ENCODE peak calls at places on chromosome 14, in six cellular contexts. G is A549, A is HFFc6, W is psoas muscle, M is ovary, U is AG09319. J is an unnamed sample.

GRCh38 chr14:68167717-68168087 is 348.1 kb downstream of the RAD51B start:
- DNase-seq in G (no peak), A (no peak), W (no peak), M (no peak), U (no peak), J (no peak)

GRCh38 chr14:95523051-95523817 is 6.8 kb upstream of the SYNE3 start:
- DNase-seq in G (no peak), A (no peak), W (no peak), M (no peak), U (no peak), J (no peak)

GRCh38 chr14:33332497-33332896 is 393.8 kb downstream of the NPAS3 start:
- DNase-seq in G (no peak), A (no peak), W (no peak), M (no peak), U (no peak), J (no peak)

GRCh38 chr14:86796221-86797074 is 1196.5 kb downstream of the GALC start:
- DNase-seq in G (no peak), A (peak), W (no peak), M (no peak), U (peak), J (no peak)

GRCh38 chr14:64671591-64671990 is 32.6 kb upstream of the PLEKHG3 start:
- DNase-seq in G (peak), A (peak), W (no peak), M (no peak), U (peak), J (peak)

GRCh38 chr14:35336171-35337073 is 44.2 kb downstream of the PSMA6 start:
- DNase-seq in G (peak), A (no peak), W (peak), M (peak), U (no peak), J (peak)

GRCh38 chr14:100535287-100536131 is 51.7 kb downstream of the BEGAIN start:
- DNase-seq in G (no peak), A (no peak), W (no peak), M (no peak), U (no peak), J (no peak)

GRCh38 chr14:89447182-89447970 is 30.3 kb upstream of the FOXN3 start:
- DNase-seq in G (no peak), A (no peak), W (no peak), M (no peak), U (no peak), J (no peak)

GRCh38 chr14:101895256-101895655 is 69.1 kb upstream of the DYNC1H1 start:
- DNase-seq in G (no peak), A (no peak), W (no peak), M (no peak), U (no peak), J (no peak)

GRCh38 chr14:91901449-91902250 is 34.3 kb upstream of the TC2N start:
- DNase-seq in G (no peak), A (no peak), W (peak), M (peak), U (peak), J (no peak)

GRCh38 chr14:54669759-54670630 is 103.1 kb downstream of the SAMD4A start:
- DNase-seq in G (no peak), A (peak), W (peak), M (no peak), U (no peak), J (peak)

GRCh38 chr14:29710015-29710414 is 217.6 kb downstream of the PRKD1 start:
- DNase-seq in G (no peak), A (no peak), W (no peak), M (no peak), U (no peak), J (no peak)
- TF ChIP-seq CTCF in G (no peak), A (peak), W (peak), M (no peak), U (no peak), J (peak)

GRCh38 chr14:45715946-45716345 is 462.9 kb upstream of the MIS18BP1 start:
- DNase-seq in G (no peak), A (no peak), W (no peak), M (no peak), U (no peak), J (no peak)

DNA sequence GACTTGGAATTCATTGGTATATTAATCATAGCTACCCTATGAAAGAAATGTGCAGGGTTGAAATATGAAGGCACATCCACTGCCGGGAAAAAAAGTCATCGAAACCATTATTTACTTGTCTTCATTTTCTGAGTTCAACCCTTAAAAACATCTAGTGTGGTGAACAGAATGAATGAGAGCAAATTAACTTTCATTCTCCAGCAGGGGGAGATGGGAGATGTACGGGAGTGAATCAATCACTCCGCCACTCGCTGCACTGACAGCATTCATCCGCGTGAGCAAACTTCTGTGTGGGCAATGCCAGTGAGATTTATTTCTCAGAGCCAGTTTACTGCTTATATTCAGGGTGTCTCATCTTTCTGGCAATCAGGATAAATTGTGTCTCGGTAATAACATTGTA is 463.5 kb upstream of the MIS18BP1 start:
- DNase-seq in G (peak), A (no peak), W (no peak), M (no peak), U (no peak), J (peak)
- TF ChIP-seq CTCF in G (no peak), A (peak), W (peak), M (no peak), U (no peak), J (peak)

GRCh38 chr14:105200074-105200473 is 19.0 kb upstream of the NUDT14 start:
- DNase-seq in G (no peak), A (no peak), W (no peak), M (no peak), U (no peak), J (no peak)
- TF ChIP-seq CTCF in G (no peak), A (peak), W (no peak), M (no peak), U (no peak), J (peak)

GRCh38 chr14:41461380-41461779 is 145.3 kb upstream of the LRFN5 start:
- DNase-seq in G (no peak), A (no peak), W (no peak), M (no peak), U (no peak), J (no peak)

DNA sequence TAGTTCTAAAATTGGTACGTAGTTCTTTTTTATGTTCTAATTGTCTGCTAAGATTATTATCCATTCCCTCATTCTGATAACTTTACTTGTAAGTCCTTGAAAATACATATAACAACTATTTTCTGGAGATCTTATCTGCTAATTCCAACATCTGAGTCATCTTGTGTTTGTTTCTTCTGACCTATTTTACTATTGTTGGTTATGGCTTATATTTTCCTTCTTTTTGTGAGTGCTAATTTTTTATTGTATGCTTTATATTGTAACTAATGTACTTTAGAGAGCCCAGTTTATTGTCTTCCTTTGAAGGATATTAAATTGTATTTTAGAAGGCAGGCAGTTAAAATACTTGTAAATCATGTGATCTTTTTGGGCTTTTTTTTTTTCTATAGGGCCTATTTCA is 149.3 kb upstream of the LRFN5 start:
- DNase-seq in G (no peak), A (no peak), W (no peak), M (no peak), U (no peak), J (no peak)
- TF ChIP-seq CTCF in G (no peak), A (no peak), W (no peak), M (no peak), U (no peak), J (no peak)

GRCh38 chr14:93525691-93526451 is 95.1 kb downstream of the UNC79 start:
- DNase-seq in G (no peak), A (peak), W (no peak), M (no peak), U (no peak), J (peak)

GRCh38 chr14:93522221-93522620 is 91.5 kb downstream of the UNC79 start:
- DNase-seq in G (no peak), A (no peak), W (no peak), M (no peak), U (no peak), J (no peak)

GRCh38 chr14:93520053-93520607 is 89.4 kb downstream of the UNC79 start:
- DNase-seq in G (peak), A (no peak), W (no peak), M (no peak), U (no peak), J (no peak)
- TF ChIP-seq CTCF in G (no peak), A (no peak), W (no peak), M (no peak), U (no peak), J (no peak)

DNA sequence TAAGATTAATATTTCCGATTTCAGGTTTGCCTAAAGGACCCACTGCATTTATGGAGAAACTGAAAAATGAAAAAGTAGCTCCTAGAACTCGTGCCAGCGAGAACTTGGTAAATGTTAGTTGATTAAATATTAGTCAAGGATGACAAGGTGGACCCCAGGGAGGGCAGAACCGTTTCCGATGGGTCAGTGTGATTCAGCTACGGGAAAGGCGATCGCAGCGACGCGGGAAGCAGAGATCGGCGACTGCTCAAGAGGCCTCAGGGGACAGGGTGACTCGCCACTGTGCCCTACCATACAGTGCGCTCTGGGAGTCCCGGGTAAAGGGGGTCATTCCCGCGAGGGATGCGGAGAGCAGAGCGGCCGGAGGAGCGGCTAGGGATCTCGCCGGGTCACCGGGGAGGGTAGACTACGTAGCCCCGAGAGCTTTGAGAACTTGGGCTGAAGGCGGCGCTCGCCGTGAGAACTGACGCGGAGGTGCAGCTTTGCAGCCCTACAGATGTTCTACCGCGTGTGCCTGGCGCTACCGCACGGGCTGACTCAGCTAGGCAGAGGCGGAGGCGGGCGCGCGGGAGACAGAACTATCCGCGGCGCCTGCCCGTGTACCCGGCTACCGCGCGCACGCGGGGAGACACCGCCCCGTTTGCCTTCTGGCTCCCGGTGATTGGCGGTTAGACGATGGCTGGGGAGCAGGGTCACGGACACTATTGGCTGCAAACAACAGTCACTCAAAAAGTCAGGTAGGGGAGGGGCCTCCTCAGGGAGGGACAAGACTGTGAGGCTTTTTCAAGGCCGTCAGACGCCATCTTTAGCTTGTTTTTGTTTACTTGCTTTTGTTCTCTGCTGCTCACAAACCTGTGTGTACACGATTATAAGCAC is 3.2 kb downstream of the C14orf93 start:
- DNase-seq in G (peak), A (peak), W (peak), M (peak), U (peak), J (peak)
- TF ChIP-seq CTCF in G (peak), A (peak), W (peak), M (no peak), U (peak), J (peak)

GRCh38 chr14:36747411-36748184 is 85.9 kb downstream of the PAX9 start:
- DNase-seq in G (peak), A (peak), W (no peak), M (no peak), U (no peak), J (no peak)
- TF ChIP-seq CTCF in G (peak), A (peak), W (no peak), M (no peak), U (peak), J (peak)

DNA sequence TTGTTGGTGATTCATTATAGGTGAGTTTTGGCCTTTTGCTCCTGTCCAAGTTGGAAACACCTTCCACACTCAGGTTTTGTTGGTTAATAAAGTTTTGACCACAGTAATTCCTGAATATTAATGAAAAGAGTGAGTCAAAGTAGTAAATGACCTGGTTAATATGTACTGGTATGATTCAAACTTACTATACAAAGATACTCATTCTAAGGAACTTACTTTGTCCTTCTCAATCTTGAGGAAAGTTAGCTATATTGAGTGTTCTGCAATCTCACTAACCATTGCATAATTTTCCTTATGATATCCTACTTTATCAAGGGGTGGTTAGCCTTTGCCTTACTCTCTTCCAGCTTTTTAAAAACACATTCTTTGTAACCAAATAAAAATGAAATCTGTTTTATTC is 20.9 kb upstream of the HECTD1 start:
- DNase-seq in G (no peak), A (no peak), W (no peak), M (no peak), U (no peak), J (no peak)
- TF ChIP-seq CTCF in G (no peak), A (no peak), W (no peak), M (no peak), U (no peak), J (no peak)

GRCh38 chr14:105488781-105489606 is 2.1 kb upstream of the TEDC1 start:
- DNase-seq in G (peak), A (no peak), W (peak), M (peak), U (no peak), J (no peak)

GRCh38 chr14:105489607-105490317 is 1.3 kb upstream of the TEDC1 start:
- DNase-seq in G (peak), A (peak), W (peak), M (peak), U (peak), J (peak)

GRCh38 chr14:105486974-105487448 is 325 bp downstream of the CRIP1 start:
- DNase-seq in G (peak), A (no peak), W (peak), M (peak), U (no peak), J (no peak)

GRCh38 chr14:105487449-105487985 is 831 bp downstream of the CRIP1 start:
- DNase-seq in G (no peak), A (no peak), W (no peak), M (peak), U (no peak), J (no peak)

DNA sequence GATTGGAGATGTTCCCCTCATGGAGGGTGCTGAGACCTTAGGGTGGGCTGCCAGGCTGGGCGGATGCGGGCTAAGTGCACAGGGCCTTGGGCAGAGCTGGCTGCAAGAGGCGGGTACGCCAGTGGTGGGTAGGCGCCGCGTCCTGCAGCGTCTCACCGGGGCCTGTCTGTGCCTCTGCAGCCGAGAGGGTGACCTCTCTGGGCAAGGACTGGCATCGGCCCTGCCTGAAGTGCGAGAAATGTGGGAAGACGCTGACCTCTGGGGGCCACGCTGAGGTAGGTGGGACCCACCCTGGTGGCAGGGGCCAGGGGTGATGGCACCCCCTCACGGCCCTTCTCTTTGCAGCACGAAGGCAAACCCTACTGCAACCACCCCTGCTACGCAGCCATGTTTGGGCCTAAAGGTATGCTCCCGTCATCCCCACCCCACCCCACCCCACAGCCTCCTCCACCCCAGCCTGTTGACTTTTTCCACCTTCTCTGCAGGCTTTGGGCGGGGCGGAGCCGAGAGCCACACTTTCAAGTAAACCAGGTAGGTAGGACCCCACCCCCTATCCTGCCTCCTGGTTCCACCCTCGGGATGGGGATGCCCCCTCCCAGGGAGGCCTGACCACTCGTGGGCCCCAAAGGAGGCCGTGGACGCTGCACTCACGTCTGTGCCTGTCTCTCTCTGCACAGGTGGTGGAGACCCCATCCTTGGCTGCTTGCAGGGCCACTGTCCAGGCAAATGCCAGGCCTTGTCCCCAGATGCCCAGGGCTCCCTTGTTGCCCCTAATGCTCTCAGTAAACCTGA is 1.5 kb downstream of the CRIP1 start:
- DNase-seq in G (peak), A (no peak), W (peak), M (peak), U (no peak), J (no peak)
- TF ChIP-seq CTCF in G (no peak), A (no peak), W (no peak), M (no peak), U (no peak), J (no peak)

J was measured in astrocyte of the spinal cord.